ENCODE peak calls at places on chromosomes 5 and 9, in seven cellular contexts. R is psoas muscle, I is uterus, J is heart right ventricle, E is GM23248, H is PC-3, Z is RWPE1. O is an unnamed sample.

GRCh38 chr9:133725886-133726285 is 12.3 kb downstream of the SARDH start:
- DNase-seq in J (no peak), I (no peak), R (no peak), Z (no peak), E (no peak), H (no peak), O (no peak)

GRCh38 chr5:157502143-157502647 is 42.2 kb downstream of the NIPAL4 start:
- DNase-seq in Z (no peak), H (no peak), I (no peak), E (no peak), R (no peak), J (no peak), O (no peak)

GRCh38 chr5:139138790-139139189 is 59.4 kb downstream of the SIL1 start:
- DNase-seq in E (peak; percentile 67), H (peak; percentile 69), I (peak; percentile 35), J (peak; percentile 28), Z (peak; percentile 71), R (peak; percentile 26), O (no peak)

GRCh38 chr9:72022846-72023245 is 37.6 kb downstream of the C9orf57 start:
- DNase-seq in H (peak; percentile 64), I (no peak), J (no peak), E (peak; percentile 86), Z (peak; percentile 57), R (no peak), O (no peak)

GRCh38 chr5:75603421-75603820 is 7.8 kb upstream of the ANKDD1B start:
- DNase-seq in E (peak; percentile 12), I (no peak), H (no peak), Z (peak; percentile 21), J (no peak), R (no peak), O (no peak)

GRCh38 chr9:137057545-137057944 is 3.7 kb upstream of the ENTPD2 start:
- DNase-seq in R (no peak), J (no peak), H (no peak), E (no peak), Z (no peak), I (no peak), O (no peak)

GRCh38 chr5:107321906-107322305 is 348.8 kb downstream of the EFNA5 start:
- DNase-seq in R (no peak), I (no peak), Z (no peak), H (no peak), E (no peak), J (no peak), O (no peak)

GRCh38 chr5:172741206-172741582 is 29.8 kb downstream of the DUSP1 start:
- DNase-seq in H (no peak), I (no peak), Z (no peak), E (no peak), J (no peak), R (no peak), O (no peak)

GRCh38 chr5:143491644-143492043 is 88.2 kb upstream of the NR3C1 start:
- DNase-seq in Z (no peak), J (no peak), H (no peak), I (no peak), R (no peak), E (peak; percentile 32), O (no peak)

GRCh38 chr5:78640622-78641021 is 8.0 kb downstream of the LHFPL2 start:
- DNase-seq in E (peak; percentile 59), H (peak; percentile 29), Z (peak; percentile 46), R (no peak), J (no peak), I (no peak), O (no peak)

GRCh38 chr5:78638973-78639669 is 9.5 kb downstream of the LHFPL2 start:
- DNase-seq in H (no peak), J (no peak), Z (no peak), R (no peak), E (no peak), I (no peak), O (no peak)

GRCh38 chr5:78642701-78643100 is 5.9 kb downstream of the LHFPL2 start:
- DNase-seq in H (no peak), J (no peak), I (no peak), Z (no peak), R (no peak), E (no peak), O (no peak)

GRCh38 chr5:78639811-78640210 is 8.8 kb downstream of the LHFPL2 start:
- DNase-seq in Z (no peak), R (no peak), E (no peak), J (no peak), I (no peak), H (no peak), O (no peak)

DNA sequence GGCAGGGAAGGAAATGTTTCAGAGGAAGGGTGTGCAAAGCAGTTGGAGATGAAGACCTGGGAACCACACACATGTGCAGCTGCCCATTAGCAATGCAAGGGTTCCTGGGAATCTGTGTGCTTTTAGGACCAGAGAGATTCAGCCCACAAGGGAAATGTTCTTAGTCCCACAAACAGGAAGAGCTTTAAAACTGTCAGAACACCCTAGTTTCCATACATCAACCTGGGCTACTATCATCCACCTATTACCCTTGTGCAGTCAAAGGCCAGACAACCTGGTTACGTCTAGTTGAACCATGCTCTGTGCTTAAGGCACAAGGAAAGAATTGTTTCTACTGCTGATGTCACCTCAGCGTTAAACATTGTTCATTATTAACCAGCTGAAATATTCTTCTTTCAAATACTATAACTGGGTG is 7.5 kb downstream of the LHFPL2 start:
- DNase-seq in R (no peak), Z (no peak), J (no peak), E (no peak), I (no peak), H (no peak), O (no peak)
- H3K27ac ChIP-seq in R (no peak overlapping the region), Z (no peak overlapping the region), J (no peak overlapping the region), E (no peak overlapping the region), I (peak overlapping the region; percentile 65), H (peak overlapping the region; percentile 40), O (peak overlapping the region; percentile 53)

DNA sequence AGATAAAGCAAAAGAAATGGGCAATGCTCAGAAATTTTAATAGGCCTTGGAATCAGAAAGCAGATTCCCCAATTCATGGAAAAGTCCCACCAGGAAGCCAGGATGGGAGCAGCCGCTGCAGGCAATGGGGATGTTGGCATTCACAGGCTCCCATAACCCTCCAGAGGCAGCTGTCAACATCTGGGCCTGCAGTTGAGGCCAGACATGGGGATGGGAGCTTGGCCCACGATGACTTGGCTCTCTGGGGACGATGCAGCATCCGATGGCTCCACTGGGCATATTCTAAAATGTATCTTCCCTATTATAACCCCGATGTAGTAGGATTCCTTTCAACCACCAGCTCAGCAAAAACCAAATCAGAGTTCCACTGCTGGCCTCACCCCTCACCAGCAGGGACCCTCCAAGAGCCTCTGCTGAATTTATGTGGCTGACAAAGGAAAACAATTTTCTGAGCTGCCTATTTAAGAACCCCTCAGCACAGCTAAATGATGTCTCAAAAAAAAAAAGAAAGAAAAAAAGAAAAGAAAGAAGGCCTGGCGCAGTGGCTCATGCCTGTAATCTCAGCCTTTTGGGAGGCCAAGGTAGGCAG is 7.1 kb downstream of the SPRY4 start:
- DNase-seq in R (no peak), H (no peak), E (peak; percentile 25), Z (no peak), I (no peak), J (no peak), O (no peak)
- H3K27ac ChIP-seq in R (no peak overlapping the region), H (no peak overlapping the region), E (peak overlapping the region; percentile 22), Z (no peak overlapping the region), I (no peak overlapping the region), J (peak overlapping the region; percentile 50), O (peak overlapping the region; percentile 58)

GRCh38 chr5:72566746-72567145 is 59.5 kb upstream of the ZNF366 start:
- DNase-seq in Z (no peak), E (no peak), R (no peak), H (no peak), I (no peak), J (no peak), O (no peak)
- H3K27ac ChIP-seq in Z (no peak overlapping the region), E (no peak overlapping the region), R (no peak overlapping the region), H (no peak overlapping the region), I (no peak overlapping the region), J (no peak overlapping the region), O (no peak overlapping the region)

DNA sequence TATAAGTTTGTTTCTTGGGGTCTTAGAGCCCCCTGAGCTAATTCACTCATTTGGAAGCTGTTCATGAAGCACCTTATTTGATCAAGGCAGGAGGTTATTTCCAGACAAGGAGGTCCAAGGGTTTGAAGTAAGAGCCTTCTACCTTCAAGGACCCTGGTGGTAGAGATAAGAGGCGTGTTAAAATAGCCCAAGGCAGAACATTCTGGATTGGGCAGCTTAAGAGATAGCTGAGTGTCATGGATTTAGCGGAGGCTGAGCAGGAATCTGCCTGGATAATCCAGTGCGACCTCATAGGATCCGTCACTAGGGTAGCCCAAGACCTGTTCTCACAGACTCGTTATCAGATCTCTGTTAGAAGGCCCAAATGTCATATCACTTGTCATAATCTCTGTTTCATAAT is 28.6 kb downstream of the SLC25A25 start:
- DNase-seq in R (no peak), H (no peak), Z (no peak), I (no peak), J (no peak), E (no peak), O (no peak)
- H3K27ac ChIP-seq in R (no peak overlapping the region), H (no peak overlapping the region), Z (no peak overlapping the region), I (peak overlapping the region; percentile 91), J (peak overlapping the region; percentile 92), E (no peak overlapping the region), O (peak overlapping the region; percentile 93)

GRCh38 chr9:129178579-129178909 is 483 bp upstream of the IER5L start:
- DNase-seq in Z (no peak), E (no peak), R (no peak), J (no peak), H (no peak), I (no peak), O (no peak)
- H3K27ac ChIP-seq in Z (peak overlapping the region; percentile 99), E (no peak overlapping the region), R (no peak overlapping the region), J (no peak overlapping the region), H (no peak overlapping the region), I (no peak overlapping the region), O (no peak overlapping the region)

GRCh38 chr5:177358333-177358939 is 712 bp downstream of the RGS14 start:
- DNase-seq in Z (no peak), J (no peak), R (no peak), H (no peak), I (no peak), E (no peak), O (no peak)
- H3K27ac ChIP-seq in Z (peak overlapping the region; percentile 89), J (peak overlapping the region; percentile 88), R (no peak overlapping the region), H (no peak overlapping the region), I (no peak overlapping the region), E (no peak overlapping the region), O (no peak overlapping the region)

O was measured in breast epithelium.